ENCODE peak calls at places on chromosomes 7 and 10, in ten cellular contexts. One of them, this sample, is unnamed.

GRCh38 chr10:47332946-47333345 is 10.7 kb downstream of the GDF2 start:
- DNase-seq in transverse colon: no peak
- DNase-seq in thoracic aorta: no peak
- DNase-seq in tibial artery: no peak
- DNase-seq in keratinocyte: no peak
- DNase-seq in neural progenitor cell: no peak
- DNase-seq in aorta: no peak
- DNase-seq in endothelial cell of umbilical vein: no peak
- DNase-seq in uterus: no peak
- DNase-seq in cardiac muscle cell: no peak
- DNase-seq in this sample: no peak

GRCh38 chr7:124411796-124412195 is 353.8 kb downstream of the GPR37 start:
- DNase-seq in transverse colon: peak
- DNase-seq in thoracic aorta: no peak
- DNase-seq in tibial artery: no peak
- DNase-seq in keratinocyte: no peak
- DNase-seq in neural progenitor cell: no peak
- DNase-seq in aorta: no peak
- DNase-seq in endothelial cell of umbilical vein: no peak
- DNase-seq in uterus: no peak
- DNase-seq in cardiac muscle cell: peak
- DNase-seq in this sample: no peak

GRCh38 chr7:10468908-10469307 is 504.8 kb upstream of the PHF14 start:
- DNase-seq in transverse colon: no peak
- DNase-seq in thoracic aorta: no peak
- DNase-seq in tibial artery: no peak
- DNase-seq in keratinocyte: no peak
- DNase-seq in neural progenitor cell: no peak
- DNase-seq in aorta: no peak
- DNase-seq in endothelial cell of umbilical vein: no peak
- DNase-seq in uterus: no peak
- DNase-seq in cardiac muscle cell: no peak
- DNase-seq in this sample: no peak

GRCh38 chr7:3430588-3430987 is 129.5 kb downstream of the SDK1 start:
- DNase-seq in transverse colon: no peak
- DNase-seq in thoracic aorta: no peak
- DNase-seq in tibial artery: no peak
- DNase-seq in keratinocyte: no peak
- DNase-seq in neural progenitor cell: peak
- DNase-seq in aorta: no peak
- DNase-seq in endothelial cell of umbilical vein: no peak
- DNase-seq in uterus: no peak
- DNase-seq in cardiac muscle cell: peak
- DNase-seq in this sample: no peak

GRCh38 chr10:24908793-24909423 is 43.5 kb downstream of the PRTFDC1 start:
- DNase-seq in transverse colon: no peak
- DNase-seq in thoracic aorta: no peak
- DNase-seq in tibial artery: no peak
- DNase-seq in keratinocyte: peak
- DNase-seq in neural progenitor cell: no peak
- DNase-seq in aorta: no peak
- DNase-seq in endothelial cell of umbilical vein: peak
- DNase-seq in uterus: no peak
- DNase-seq in cardiac muscle cell: no peak
- DNase-seq in this sample: peak

GRCh38 chr7:13742719-13743640 is 246.5 kb downstream of the ETV1 start:
- DNase-seq in transverse colon: peak
- DNase-seq in thoracic aorta: no peak
- DNase-seq in tibial artery: no peak
- DNase-seq in keratinocyte: no peak
- DNase-seq in neural progenitor cell: peak
- DNase-seq in aorta: no peak
- DNase-seq in endothelial cell of umbilical vein: peak
- DNase-seq in uterus: no peak
- DNase-seq in cardiac muscle cell: peak
- DNase-seq in this sample: peak

GRCh38 chr7:93914581-93915066 is 6.9 kb upstream of the GNG11 start:
- DNase-seq in transverse colon: no peak
- DNase-seq in thoracic aorta: no peak
- DNase-seq in tibial artery: no peak
- DNase-seq in keratinocyte: no peak
- DNase-seq in neural progenitor cell: no peak
- DNase-seq in aorta: no peak
- DNase-seq in endothelial cell of umbilical vein: peak
- DNase-seq in uterus: no peak
- DNase-seq in cardiac muscle cell: no peak
- DNase-seq in this sample: peak

GRCh38 chr7:140016540-140016939 is 46.2 kb downstream of the PARP12 start:
- DNase-seq in transverse colon: no peak
- DNase-seq in thoracic aorta: no peak
- DNase-seq in tibial artery: no peak
- DNase-seq in keratinocyte: no peak
- DNase-seq in neural progenitor cell: no peak
- DNase-seq in aorta: no peak
- DNase-seq in endothelial cell of umbilical vein: no peak
- DNase-seq in uterus: no peak
- DNase-seq in cardiac muscle cell: no peak
- DNase-seq in this sample: no peak

GRCh38 chr10:29306688-29307087 is 17.8 kb downstream of the LYZL1 start:
- DNase-seq in transverse colon: no peak
- DNase-seq in thoracic aorta: no peak
- DNase-seq in tibial artery: no peak
- DNase-seq in keratinocyte: no peak
- DNase-seq in neural progenitor cell: no peak
- DNase-seq in aorta: no peak
- DNase-seq in endothelial cell of umbilical vein: no peak
- DNase-seq in uterus: no peak
- DNase-seq in cardiac muscle cell: no peak
- DNase-seq in this sample: no peak

GRCh38 chr10:86693721-86694369 is 25.5 kb downstream of the LDB3 start:
- DNase-seq in transverse colon: peak
- DNase-seq in thoracic aorta: no peak
- DNase-seq in tibial artery: peak
- DNase-seq in keratinocyte: no peak
- DNase-seq in neural progenitor cell: peak
- DNase-seq in aorta: peak
- DNase-seq in endothelial cell of umbilical vein: peak
- DNase-seq in uterus: peak
- DNase-seq in cardiac muscle cell: no peak
- DNase-seq in this sample: peak

DNA sequence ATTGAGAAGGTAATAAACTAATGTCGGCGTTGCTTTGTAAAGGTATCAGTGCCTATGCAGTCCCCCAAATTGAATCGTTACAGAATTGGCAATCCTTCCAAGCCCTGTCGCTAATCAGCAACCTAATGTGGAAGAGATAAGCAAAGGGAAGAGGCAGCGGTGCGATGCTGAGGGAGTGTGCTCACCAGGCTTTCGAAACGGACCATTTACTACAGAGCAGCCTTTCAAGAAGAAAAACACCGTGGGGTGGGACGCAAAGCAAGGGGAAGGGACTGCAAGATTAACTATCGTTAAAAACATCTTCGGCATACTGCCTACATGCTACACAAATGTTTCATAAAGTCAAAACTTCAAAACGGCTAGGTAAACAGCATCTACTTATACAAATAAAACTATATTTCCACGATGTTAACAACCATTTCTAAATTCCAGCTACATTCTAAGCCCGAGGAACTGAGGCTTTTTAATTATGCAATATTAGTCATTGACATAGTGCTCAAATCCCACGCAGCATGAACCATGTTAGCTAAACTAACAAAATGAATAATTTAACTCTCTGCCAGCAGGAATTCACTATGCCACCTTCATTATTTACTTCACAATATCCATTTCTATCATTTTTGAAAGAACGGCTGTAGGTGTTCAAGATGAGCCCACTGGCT is 85.2 kb downstream of the CHCHD3 start:
- DNase-seq in transverse colon: no peak
- DNase-seq in thoracic aorta: no peak
- DNase-seq in tibial artery: no peak
- DNase-seq in keratinocyte: no peak
- DNase-seq in neural progenitor cell: peak
- DNase-seq in aorta: no peak
- DNase-seq in endothelial cell of umbilical vein: no peak
- DNase-seq in uterus: no peak
- DNase-seq in cardiac muscle cell: no peak
- DNase-seq in this sample: peak
- H3K4me3 ChIP-seq in transverse colon: no peak
- H3K4me3 ChIP-seq in thoracic aorta: no peak
- H3K4me3 ChIP-seq in tibial artery: no peak
- H3K4me3 ChIP-seq in keratinocyte: no peak
- H3K4me3 ChIP-seq in neural progenitor cell: no peak
- H3K4me3 ChIP-seq in aorta: no peak
- H3K4me3 ChIP-seq in endothelial cell of umbilical vein: no peak
- H3K4me3 ChIP-seq in uterus: no peak
- H3K4me3 ChIP-seq in cardiac muscle cell: no peak
- H3K4me3 ChIP-seq in this sample: no peak

GRCh38 chr10:4981722-4982471 is 18.7 kb downstream of the AKR1C1 start:
- DNase-seq in transverse colon: peak
- DNase-seq in thoracic aorta: no peak
- DNase-seq in tibial artery: no peak
- DNase-seq in keratinocyte: peak
- DNase-seq in neural progenitor cell: peak
- DNase-seq in aorta: no peak
- DNase-seq in endothelial cell of umbilical vein: peak
- DNase-seq in uterus: peak
- DNase-seq in cardiac muscle cell: peak
- DNase-seq in this sample: peak

GRCh38 chr10:4982764-4983226 is 19.6 kb downstream of the AKR1C1 start:
- DNase-seq in transverse colon: no peak
- DNase-seq in thoracic aorta: no peak
- DNase-seq in tibial artery: peak
- DNase-seq in keratinocyte: no peak
- DNase-seq in neural progenitor cell: no peak
- DNase-seq in aorta: no peak
- DNase-seq in endothelial cell of umbilical vein: no peak
- DNase-seq in uterus: no peak
- DNase-seq in cardiac muscle cell: no peak
- DNase-seq in this sample: peak

GRCh38 chr10:4983615-4984216 is 19.9 kb downstream of the AKR1C2 start:
- DNase-seq in transverse colon: no peak
- DNase-seq in thoracic aorta: no peak
- DNase-seq in tibial artery: no peak
- DNase-seq in keratinocyte: no peak
- DNase-seq in neural progenitor cell: no peak
- DNase-seq in aorta: no peak
- DNase-seq in endothelial cell of umbilical vein: no peak
- DNase-seq in uterus: no peak
- DNase-seq in cardiac muscle cell: no peak
- DNase-seq in this sample: no peak

GRCh38 chr10:4984223-4984622 is 19.4 kb downstream of the AKR1C2 start:
- DNase-seq in transverse colon: no peak
- DNase-seq in thoracic aorta: no peak
- DNase-seq in tibial artery: no peak
- DNase-seq in keratinocyte: no peak
- DNase-seq in neural progenitor cell: no peak
- DNase-seq in aorta: no peak
- DNase-seq in endothelial cell of umbilical vein: no peak
- DNase-seq in uterus: no peak
- DNase-seq in cardiac muscle cell: peak
- DNase-seq in this sample: no peak

GRCh38 chr10:4984971-4985594 is 18.6 kb downstream of the AKR1C2 start:
- DNase-seq in transverse colon: no peak
- DNase-seq in thoracic aorta: no peak
- DNase-seq in tibial artery: no peak
- DNase-seq in keratinocyte: no peak
- DNase-seq in neural progenitor cell: no peak
- DNase-seq in aorta: no peak
- DNase-seq in endothelial cell of umbilical vein: no peak
- DNase-seq in uterus: no peak
- DNase-seq in cardiac muscle cell: peak
- DNase-seq in this sample: peak
- H3K27ac ChIP-seq in transverse colon: no peak
- H3K27ac ChIP-seq in thoracic aorta: peak
- H3K27ac ChIP-seq in tibial artery: peak
- H3K27ac ChIP-seq in keratinocyte: no peak
- H3K27ac ChIP-seq in neural progenitor cell: no peak
- H3K27ac ChIP-seq in aorta: no peak
- H3K27ac ChIP-seq in endothelial cell of umbilical vein: no peak
- H3K27ac ChIP-seq in uterus: no peak
- H3K27ac ChIP-seq in cardiac muscle cell: no peak
- H3K27ac ChIP-seq in this sample: no peak

GRCh38 chr10:96511044-96511945 is 2.4 kb downstream of the TLL2 start:
- DNase-seq in transverse colon: peak
- DNase-seq in thoracic aorta: no peak
- DNase-seq in tibial artery: no peak
- DNase-seq in keratinocyte: no peak
- DNase-seq in neural progenitor cell: peak
- DNase-seq in aorta: no peak
- DNase-seq in endothelial cell of umbilical vein: peak
- DNase-seq in uterus: no peak
- DNase-seq in cardiac muscle cell: peak
- DNase-seq in this sample: no peak
- H3K4me3 ChIP-seq in transverse colon: no peak
- H3K4me3 ChIP-seq in thoracic aorta: no peak
- H3K4me3 ChIP-seq in tibial artery: no peak
- H3K4me3 ChIP-seq in keratinocyte: no peak
- H3K4me3 ChIP-seq in neural progenitor cell: no peak
- H3K4me3 ChIP-seq in aorta: no peak
- H3K4me3 ChIP-seq in endothelial cell of umbilical vein: no peak
- H3K4me3 ChIP-seq in uterus: no peak
- H3K4me3 ChIP-seq in cardiac muscle cell: no peak
- H3K4me3 ChIP-seq in this sample: no peak

GRCh38 chr7:42135728-42136127 is 101.3 kb downstream of the GLI3 start:
- DNase-seq in transverse colon: no peak
- DNase-seq in thoracic aorta: no peak
- DNase-seq in tibial artery: no peak
- DNase-seq in keratinocyte: no peak
- DNase-seq in neural progenitor cell: no peak
- DNase-seq in aorta: no peak
- DNase-seq in endothelial cell of umbilical vein: no peak
- DNase-seq in uterus: no peak
- DNase-seq in cardiac muscle cell: no peak
- DNase-seq in this sample: no peak
- H3K27ac ChIP-seq in transverse colon: no peak
- H3K27ac ChIP-seq in thoracic aorta: no peak
- H3K27ac ChIP-seq in tibial artery: no peak
- H3K27ac ChIP-seq in keratinocyte: no peak
- H3K27ac ChIP-seq in neural progenitor cell: no peak
- H3K27ac ChIP-seq in aorta: no peak
- H3K27ac ChIP-seq in endothelial cell of umbilical vein: no peak
- H3K27ac ChIP-seq in uterus: no peak
- H3K27ac ChIP-seq in cardiac muscle cell: peak
- H3K27ac ChIP-seq in this sample: no peak

GRCh38 chr7:69228212-69228811 is 370.0 kb upstream of the AUTS2 start:
- DNase-seq in transverse colon: no peak
- DNase-seq in thoracic aorta: no peak
- DNase-seq in tibial artery: no peak
- DNase-seq in keratinocyte: no peak
- DNase-seq in neural progenitor cell: no peak
- DNase-seq in aorta: peak
- DNase-seq in endothelial cell of umbilical vein: no peak
- DNase-seq in uterus: no peak
- DNase-seq in cardiac muscle cell: no peak
- DNase-seq in this sample: no peak

DNA sequence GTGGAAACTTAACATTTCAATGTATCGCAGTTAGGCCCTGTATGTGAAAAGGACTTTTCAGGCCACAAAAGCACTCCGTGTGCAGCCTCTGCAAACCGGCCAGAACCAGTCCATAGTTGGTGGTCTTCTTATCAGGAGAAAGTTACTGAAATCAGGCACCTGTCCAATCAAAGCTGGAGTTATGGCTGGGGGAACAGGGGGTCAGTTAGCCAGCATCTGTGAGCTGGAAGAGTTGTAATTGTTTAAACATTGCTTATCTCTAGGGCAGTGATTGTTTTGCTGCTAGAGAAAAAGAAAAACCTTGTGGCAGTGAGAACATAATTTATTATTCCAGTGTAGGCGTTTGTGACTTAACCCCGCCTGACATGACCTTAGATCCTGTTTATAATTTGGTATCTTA is 372.7 kb upstream of the AUTS2 start:
- DNase-seq in transverse colon: no peak
- DNase-seq in thoracic aorta: no peak
- DNase-seq in tibial artery: no peak
- DNase-seq in keratinocyte: no peak
- DNase-seq in neural progenitor cell: no peak
- DNase-seq in aorta: peak
- DNase-seq in endothelial cell of umbilical vein: no peak
- DNase-seq in uterus: no peak
- DNase-seq in cardiac muscle cell: no peak
- DNase-seq in this sample: peak
- H3K4me3 ChIP-seq in transverse colon: no peak
- H3K4me3 ChIP-seq in thoracic aorta: no peak
- H3K4me3 ChIP-seq in tibial artery: no peak
- H3K4me3 ChIP-seq in keratinocyte: no peak
- H3K4me3 ChIP-seq in neural progenitor cell: no peak
- H3K4me3 ChIP-seq in aorta: no peak
- H3K4me3 ChIP-seq in endothelial cell of umbilical vein: no peak
- H3K4me3 ChIP-seq in uterus: no peak
- H3K4me3 ChIP-seq in cardiac muscle cell: no peak
- H3K4me3 ChIP-seq in this sample: no peak